ENCODE peak calls at places on chromosomes 6 and 20, in four cellular contexts. B, U, G and L are unnamed samples.

GRCh38 chr20:32681175-32682084 is 7.7 kb upstream of the C20orf203 start:
- DNase-seq in B (no peak), U (no peak), G (peak; percentile 28), L (no peak)

GRCh38 chr20:50487397-50487796 is 22.8 kb upstream of the PTPN1 start:
- DNase-seq in B (no peak), U (no peak), G (no peak), L (no peak)

GRCh38 chr6:4727236-4727635 is 49.0 kb upstream of the CDYL start:
- DNase-seq in B (no peak), U (no peak), G (no peak), L (no peak)

GRCh38 chr6:88922775-88923548 is 40.5 kb downstream of the RNGTT start:
- DNase-seq in B (no peak), U (no peak), G (no peak), L (no peak)

GRCh38 chr6:126539022-126539421 is 199.1 kb downstream of the CENPW start:
- DNase-seq in B (no peak), U (no peak), G (no peak), L (no peak)

GRCh38 chr6:32332433-32332832 is 39.3 kb downstream of the TSBP1 start:
- DNase-seq in B (no peak), U (no peak), G (no peak), L (no peak)

GRCh38 chr20:2756056-2756611 is 44.3 kb downstream of the CPXM1 start:
- DNase-seq in B (no peak), U (no peak), G (no peak), L (no peak)

GRCh38 chr6:69887026-69887425 is 20.7 kb downstream of the COL19A1 start:
- DNase-seq in B (no peak), U (no peak), G (no peak), L (no peak)

GRCh38 chr20:8062781-8063180 is 43.2 kb upstream of the TMX4 start:
- DNase-seq in B (no peak), U (no peak), G (no peak), L (no peak)

GRCh38 chr6:15562954-15563353 is 99.9 kb downstream of the DTNBP1 start:
- DNase-seq in B (no peak), U (no peak), G (no peak), L (no peak)

GRCh38 chr6:131258816-131259476 is 123.7 kb downstream of the AKAP7 start:
- DNase-seq in B (no peak), U (no peak), G (no peak), L (no peak)

GRCh38 chr6:10451828-10452509 is 37.1 kb upstream of the TFAP2A start:
- DNase-seq in B (peak; percentile 13), U (peak; percentile 89), G (no peak), L (no peak)